ENCODE peak calls at places on chromosomes 6 and 20, in nine cellular contexts. One of them, this sample, is unnamed.

GRCh38 chr6:42294759-42295158 is 77.1 kb upstream of the MRPS10 start:
- DNase-seq in kidney epithelial cell: peak
- DNase-seq in CD8-positive, alpha-beta T cell: no peak
- DNase-seq in body of pancreas: no peak
- DNase-seq in HL-60: no peak
- DNase-seq in cardiac fibroblast: peak
- DNase-seq in AG04450: no peak
- DNase-seq in heart left ventricle: no peak
- DNase-seq in cardiac muscle cell: no peak
- DNase-seq in this sample: peak

GRCh38 chr6:17297261-17298080 is 16.3 kb downstream of the RBM24 start:
- DNase-seq in HL-60: no peak
- DNase-seq in kidney epithelial cell: no peak
- DNase-seq in cardiac muscle cell: no peak
- DNase-seq in body of pancreas: no peak
- DNase-seq in AG04450: no peak
- DNase-seq in cardiac fibroblast: no peak
- DNase-seq in heart left ventricle: no peak
- DNase-seq in CD8-positive, alpha-beta T cell: no peak
- DNase-seq in this sample: no peak

GRCh38 chr6:30767158-30767943 is 23.0 kb upstream of the IER3 start:
- DNase-seq in heart left ventricle: no peak
- DNase-seq in kidney epithelial cell: no peak
- DNase-seq in AG04450: no peak
- DNase-seq in cardiac fibroblast: no peak
- DNase-seq in CD8-positive, alpha-beta T cell: no peak
- DNase-seq in body of pancreas: no peak
- DNase-seq in cardiac muscle cell: no peak
- DNase-seq in HL-60: no peak
- DNase-seq in this sample: no peak

GRCh38 chr20:63154395-63154794 is 61.5 kb downstream of the YTHDF1 start:
- DNase-seq in HL-60: no peak
- DNase-seq in CD8-positive, alpha-beta T cell: no peak
- DNase-seq in AG04450: no peak
- DNase-seq in kidney epithelial cell: no peak
- DNase-seq in cardiac muscle cell: no peak
- DNase-seq in cardiac fibroblast: no peak
- DNase-seq in heart left ventricle: no peak
- DNase-seq in body of pancreas: no peak
- DNase-seq in this sample: no peak

GRCh38 chr6:154319231-154319858 is 37.3 kb downstream of the IPCEF1 start:
- DNase-seq in HL-60: no peak
- DNase-seq in kidney epithelial cell: no peak
- DNase-seq in cardiac fibroblast: peak
- DNase-seq in AG04450: peak
- DNase-seq in heart left ventricle: no peak
- DNase-seq in body of pancreas: no peak
- DNase-seq in CD8-positive, alpha-beta T cell: no peak
- DNase-seq in cardiac muscle cell: no peak
- DNase-seq in this sample: no peak

GRCh38 chr6:134774244-134774643 is 175.7 kb downstream of the ALDH8A1 start:
- DNase-seq in heart left ventricle: no peak
- DNase-seq in body of pancreas: no peak
- DNase-seq in AG04450: peak
- DNase-seq in HL-60: no peak
- DNase-seq in cardiac fibroblast: peak
- DNase-seq in CD8-positive, alpha-beta T cell: no peak
- DNase-seq in kidney epithelial cell: peak
- DNase-seq in cardiac muscle cell: no peak
- DNase-seq in this sample: no peak

GRCh38 chr20:47586648-47587306 is 85.1 kb downstream of the NCOA3 start:
- DNase-seq in CD8-positive, alpha-beta T cell: no peak
- DNase-seq in AG04450: no peak
- DNase-seq in HL-60: no peak
- DNase-seq in cardiac fibroblast: peak
- DNase-seq in body of pancreas: no peak
- DNase-seq in cardiac muscle cell: no peak
- DNase-seq in kidney epithelial cell: no peak
- DNase-seq in heart left ventricle: no peak
- DNase-seq in this sample: no peak

GRCh38 chr6:141103246-141103645 is 1029.5 kb upstream of the GJE1 start:
- DNase-seq in kidney epithelial cell: peak
- DNase-seq in heart left ventricle: no peak
- DNase-seq in AG04450: no peak
- DNase-seq in body of pancreas: no peak
- DNase-seq in CD8-positive, alpha-beta T cell: no peak
- DNase-seq in cardiac fibroblast: peak
- DNase-seq in HL-60: no peak
- DNase-seq in cardiac muscle cell: no peak
- DNase-seq in this sample: peak

GRCh38 chr6:150573041-150573681 is 26.5 kb upstream of the PLEKHG1 start:
- DNase-seq in AG04450: no peak
- DNase-seq in CD8-positive, alpha-beta T cell: no peak
- DNase-seq in heart left ventricle: peak
- DNase-seq in kidney epithelial cell: no peak
- DNase-seq in cardiac muscle cell: peak
- DNase-seq in body of pancreas: no peak
- DNase-seq in HL-60: no peak
- DNase-seq in cardiac fibroblast: no peak
- DNase-seq in this sample: no peak

DNA sequence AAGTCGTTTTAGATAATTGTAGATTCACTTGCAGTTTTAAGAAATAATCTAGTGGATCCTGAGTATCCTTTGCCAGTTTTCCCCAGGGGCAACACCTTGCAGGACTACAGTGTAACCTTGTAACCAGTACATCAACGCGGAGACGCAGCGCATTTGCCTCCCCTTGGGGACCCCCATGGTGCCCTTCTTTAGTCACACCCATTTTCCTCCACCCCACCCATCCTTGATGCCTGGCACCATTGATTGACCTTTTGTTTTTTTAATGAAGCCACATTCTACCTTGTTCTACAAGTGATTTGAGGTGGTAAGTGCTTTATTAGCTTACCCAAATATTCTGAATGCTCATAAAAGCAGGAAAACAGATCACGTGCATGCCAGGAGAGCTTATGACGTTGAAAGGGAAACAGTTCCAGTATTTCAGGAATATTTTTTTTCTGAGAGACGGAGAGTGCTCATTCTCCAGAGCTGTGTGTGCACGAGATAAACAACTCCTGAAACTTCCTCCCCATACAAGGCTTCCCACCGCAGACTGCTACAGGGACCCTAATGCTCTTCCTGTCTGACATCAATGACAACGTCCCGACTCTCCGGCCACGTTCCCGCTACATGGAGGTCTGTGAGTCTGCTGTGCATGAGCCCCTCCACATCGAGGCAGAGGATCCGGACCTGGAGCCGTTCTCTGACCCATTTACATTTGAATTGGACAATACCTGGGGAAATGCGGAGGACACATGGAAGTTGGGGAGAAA is 35.7 kb downstream of the CDH26 start:
- DNase-seq in CD8-positive, alpha-beta T cell: no peak
- DNase-seq in heart left ventricle: no peak
- DNase-seq in body of pancreas: no peak
- DNase-seq in HL-60: no peak
- DNase-seq in cardiac fibroblast: no peak
- DNase-seq in kidney epithelial cell: no peak
- DNase-seq in cardiac muscle cell: no peak
- DNase-seq in AG04450: no peak
- DNase-seq in this sample: no peak
- H3K4me3 ChIP-seq in CD8-positive, alpha-beta T cell: no peak
- H3K4me3 ChIP-seq in heart left ventricle: no peak
- H3K4me3 ChIP-seq in body of pancreas: no peak
- H3K4me3 ChIP-seq in HL-60: no peak
- H3K4me3 ChIP-seq in cardiac fibroblast: no peak
- H3K4me3 ChIP-seq in kidney epithelial cell: no peak
- H3K4me3 ChIP-seq in cardiac muscle cell: no peak
- H3K4me3 ChIP-seq in AG04450: no peak
- H3K4me3 ChIP-seq in this sample: no peak

GRCh38 chr20:24781061-24781980 is 167.7 kb upstream of the CST7 start:
- DNase-seq in kidney epithelial cell: no peak
- DNase-seq in cardiac fibroblast: peak
- DNase-seq in HL-60: peak
- DNase-seq in CD8-positive, alpha-beta T cell: no peak
- DNase-seq in body of pancreas: peak
- DNase-seq in heart left ventricle: no peak
- DNase-seq in AG04450: no peak
- DNase-seq in cardiac muscle cell: peak
- DNase-seq in this sample: no peak

GRCh38 chr20:24783631-24784492 is 165.2 kb upstream of the CST7 start:
- DNase-seq in kidney epithelial cell: no peak
- DNase-seq in CD8-positive, alpha-beta T cell: no peak
- DNase-seq in cardiac fibroblast: no peak
- DNase-seq in HL-60: no peak
- DNase-seq in heart left ventricle: no peak
- DNase-seq in body of pancreas: no peak
- DNase-seq in AG04450: no peak
- DNase-seq in cardiac muscle cell: no peak
- DNase-seq in this sample: no peak

GRCh38 chr20:24784607-24785006 is 164.5 kb upstream of the CST7 start:
- DNase-seq in cardiac fibroblast: no peak
- DNase-seq in body of pancreas: no peak
- DNase-seq in CD8-positive, alpha-beta T cell: no peak
- DNase-seq in cardiac muscle cell: no peak
- DNase-seq in kidney epithelial cell: no peak
- DNase-seq in heart left ventricle: no peak
- DNase-seq in HL-60: no peak
- DNase-seq in AG04450: no peak
- DNase-seq in this sample: no peak

GRCh38 chr20:24782221-24782620 is 166.8 kb upstream of the CST7 start:
- DNase-seq in AG04450: no peak
- DNase-seq in CD8-positive, alpha-beta T cell: no peak
- DNase-seq in HL-60: no peak
- DNase-seq in kidney epithelial cell: no peak
- DNase-seq in cardiac fibroblast: no peak
- DNase-seq in heart left ventricle: no peak
- DNase-seq in body of pancreas: peak
- DNase-seq in cardiac muscle cell: no peak
- DNase-seq in this sample: no peak

GRCh38 chr20:24782801-24783630 is 166.1 kb upstream of the CST7 start:
- DNase-seq in AG04450: no peak
- DNase-seq in kidney epithelial cell: no peak
- DNase-seq in body of pancreas: peak
- DNase-seq in cardiac muscle cell: no peak
- DNase-seq in HL-60: no peak
- DNase-seq in heart left ventricle: no peak
- DNase-seq in CD8-positive, alpha-beta T cell: no peak
- DNase-seq in cardiac fibroblast: no peak
- DNase-seq in this sample: no peak
- TF ChIP-seq CTCF in AG04450: no peak
- TF ChIP-seq CTCF in kidney epithelial cell: peak
- TF ChIP-seq CTCF in body of pancreas: no peak
- TF ChIP-seq CTCF in cardiac muscle cell: no peak
- TF ChIP-seq CTCF in HL-60: no peak
- TF ChIP-seq CTCF in heart left ventricle: no peak
- TF ChIP-seq CTCF in CD8-positive, alpha-beta T cell: no peak
- TF ChIP-seq CTCF in cardiac fibroblast: no peak
- TF ChIP-seq CTCF in this sample: peak

DNA sequence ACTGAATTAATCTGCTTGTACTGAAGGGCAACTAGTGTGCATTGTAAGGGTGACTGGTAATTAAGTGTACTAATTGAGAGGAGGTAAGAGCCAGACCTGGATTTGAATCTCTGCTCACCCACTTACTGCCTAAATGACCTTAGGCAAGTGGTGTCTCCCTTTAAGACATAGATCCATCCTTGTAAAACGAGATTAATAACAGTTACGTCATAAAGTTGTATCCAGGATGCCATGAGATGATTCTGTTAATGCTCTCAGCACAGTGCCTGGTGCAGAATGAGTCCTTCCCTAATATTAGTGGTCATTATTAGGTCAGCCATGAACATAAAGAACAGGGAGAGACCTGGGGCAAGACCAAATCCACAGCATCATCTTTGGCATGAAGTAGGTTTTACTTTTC is 470.1 kb downstream of the MAFB start:
- DNase-seq in cardiac fibroblast: no peak
- DNase-seq in heart left ventricle: no peak
- DNase-seq in body of pancreas: no peak
- DNase-seq in CD8-positive, alpha-beta T cell: no peak
- DNase-seq in cardiac muscle cell: no peak
- DNase-seq in HL-60: no peak
- DNase-seq in kidney epithelial cell: no peak
- DNase-seq in AG04450: no peak
- DNase-seq in this sample: no peak
- H3K4me3 ChIP-seq in cardiac fibroblast: no peak
- H3K4me3 ChIP-seq in heart left ventricle: no peak
- H3K4me3 ChIP-seq in body of pancreas: no peak
- H3K4me3 ChIP-seq in CD8-positive, alpha-beta T cell: no peak
- H3K4me3 ChIP-seq in cardiac muscle cell: no peak
- H3K4me3 ChIP-seq in HL-60: no peak
- H3K4me3 ChIP-seq in kidney epithelial cell: no peak
- H3K4me3 ChIP-seq in AG04450: no peak
- H3K4me3 ChIP-seq in this sample: no peak

GRCh38 chr6:163148781-163149534 is 265.6 kb upstream of the QKI start:
- DNase-seq in kidney epithelial cell: no peak
- DNase-seq in body of pancreas: no peak
- DNase-seq in cardiac fibroblast: no peak
- DNase-seq in AG04450: no peak
- DNase-seq in CD8-positive, alpha-beta T cell: no peak
- DNase-seq in heart left ventricle: no peak
- DNase-seq in HL-60: peak
- DNase-seq in cardiac muscle cell: no peak
- DNase-seq in this sample: no peak

GRCh38 chr6:163146036-163146435 is 268.5 kb upstream of the QKI start:
- DNase-seq in HL-60: no peak
- DNase-seq in CD8-positive, alpha-beta T cell: no peak
- DNase-seq in cardiac muscle cell: no peak
- DNase-seq in body of pancreas: no peak
- DNase-seq in heart left ventricle: no peak
- DNase-seq in cardiac fibroblast: no peak
- DNase-seq in kidney epithelial cell: no peak
- DNase-seq in AG04450: no peak
- DNase-seq in this sample: no peak

GRCh38 chr6:163151212-163151611 is 263.3 kb upstream of the QKI start:
- DNase-seq in HL-60: no peak
- DNase-seq in cardiac muscle cell: no peak
- DNase-seq in body of pancreas: no peak
- DNase-seq in CD8-positive, alpha-beta T cell: no peak
- DNase-seq in heart left ventricle: no peak
- DNase-seq in AG04450: no peak
- DNase-seq in kidney epithelial cell: no peak
- DNase-seq in cardiac fibroblast: no peak
- DNase-seq in this sample: no peak

GRCh38 chr6:163149535-163149848 is 265.0 kb upstream of the QKI start:
- DNase-seq in body of pancreas: no peak
- DNase-seq in heart left ventricle: no peak
- DNase-seq in CD8-positive, alpha-beta T cell: no peak
- DNase-seq in kidney epithelial cell: no peak
- DNase-seq in cardiac fibroblast: no peak
- DNase-seq in cardiac muscle cell: no peak
- DNase-seq in AG04450: no peak
- DNase-seq in HL-60: no peak
- DNase-seq in this sample: no peak

DNA sequence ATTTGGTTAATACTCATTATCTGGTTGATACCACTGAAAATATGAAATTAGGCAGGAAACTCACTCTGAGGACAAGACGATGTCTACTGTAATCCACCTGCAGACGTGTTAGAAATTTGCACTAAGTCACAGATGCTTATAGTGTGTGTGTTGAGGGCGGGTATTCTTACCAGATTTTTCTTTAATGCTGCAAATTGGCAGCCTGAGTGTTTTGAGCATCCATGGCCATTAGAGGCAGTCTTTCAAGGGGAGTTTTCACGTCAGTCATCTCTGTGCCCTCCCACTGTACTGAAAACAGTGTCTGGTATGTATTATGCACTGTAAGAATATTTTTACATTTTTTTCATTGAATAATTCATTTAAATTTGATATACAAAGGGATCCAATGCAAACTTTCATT is 266.5 kb upstream of the QKI start:
- DNase-seq in CD8-positive, alpha-beta T cell: no peak
- DNase-seq in AG04450: no peak
- DNase-seq in body of pancreas: no peak
- DNase-seq in cardiac muscle cell: no peak
- DNase-seq in kidney epithelial cell: no peak
- DNase-seq in heart left ventricle: no peak
- DNase-seq in HL-60: no peak
- DNase-seq in cardiac fibroblast: peak
- DNase-seq in this sample: no peak
- TF ChIP-seq CTCF in CD8-positive, alpha-beta T cell: no peak
- TF ChIP-seq CTCF in AG04450: no peak
- TF ChIP-seq CTCF in body of pancreas: no peak
- TF ChIP-seq CTCF in cardiac muscle cell: no peak
- TF ChIP-seq CTCF in kidney epithelial cell: no peak
- TF ChIP-seq CTCF in heart left ventricle: no peak
- TF ChIP-seq CTCF in HL-60: no peak
- TF ChIP-seq CTCF in cardiac fibroblast: no peak
- TF ChIP-seq CTCF in this sample: peak

This sample was measured in epithelial cell of proximal tubule.